ENCODE peak calls at places on chromosomes 5 and 9, in eight cellular contexts. One of them, this sample, is unnamed. For H3K4me1, the result is how much of the 10 kb centered on the place peaks cover.

GRCh38 chr9:131669234-131670172 is 70.4 kb downstream of the RAPGEF1 start:
- DNase-seq in fibroblast of lung: no peak
- DNase-seq in CD4-positive, alpha-beta memory T cell: no peak
- DNase-seq in A549: no peak
- DNase-seq in CD8-positive, alpha-beta memory T cell: no peak
- DNase-seq in neuronal stem cell: no peak
- DNase-seq in aorta: no peak
- DNase-seq in HCT116: no peak
- DNase-seq in this sample: no peak

GRCh38 chr5:13946111-13946510 is 1.6 kb upstream of the DNAH5 start:
- DNase-seq in fibroblast of lung: peak
- DNase-seq in CD4-positive, alpha-beta memory T cell: no peak
- DNase-seq in A549: no peak
- DNase-seq in CD8-positive, alpha-beta memory T cell: no peak
- DNase-seq in neuronal stem cell: no peak
- DNase-seq in aorta: no peak
- DNase-seq in HCT116: no peak
- DNase-seq in this sample: no peak

GRCh38 chr9:37753489-37754190 is at the start of gene TRMT10B:
- DNase-seq in fibroblast of lung: peak
- DNase-seq in CD4-positive, alpha-beta memory T cell: peak
- DNase-seq in A549: peak
- DNase-seq in CD8-positive, alpha-beta memory T cell: peak
- DNase-seq in neuronal stem cell: peak
- DNase-seq in aorta: peak
- DNase-seq in HCT116: peak
- DNase-seq in this sample: peak

GRCh38 chr9:27634879-27635278 is 61.6 kb upstream of the C9orf72 start:
- DNase-seq in fibroblast of lung: no peak
- DNase-seq in CD4-positive, alpha-beta memory T cell: no peak
- DNase-seq in A549: no peak
- DNase-seq in CD8-positive, alpha-beta memory T cell: no peak
- DNase-seq in neuronal stem cell: no peak
- DNase-seq in aorta: no peak
- DNase-seq in HCT116: no peak
- DNase-seq in this sample: no peak

GRCh38 chr9:109238125-109238524 is 71.1 kb upstream of the FRRS1L start:
- DNase-seq in fibroblast of lung: no peak
- DNase-seq in CD4-positive, alpha-beta memory T cell: no peak
- DNase-seq in A549: no peak
- DNase-seq in CD8-positive, alpha-beta memory T cell: no peak
- DNase-seq in neuronal stem cell: no peak
- DNase-seq in aorta: no peak
- DNase-seq in HCT116: no peak
- DNase-seq in this sample: no peak

GRCh38 chr9:98410185-98410697 is 154.8 kb upstream of the TBC1D2 start:
- DNase-seq in fibroblast of lung: peak
- DNase-seq in CD4-positive, alpha-beta memory T cell: no peak
- DNase-seq in A549: no peak
- DNase-seq in CD8-positive, alpha-beta memory T cell: no peak
- DNase-seq in neuronal stem cell: peak
- DNase-seq in aorta: no peak
- DNase-seq in HCT116: no peak
- DNase-seq in this sample: no peak

GRCh38 chr5:165525268-165525667 is 2019.8 kb downstream of the MAT2B start:
- DNase-seq in fibroblast of lung: peak
- DNase-seq in CD4-positive, alpha-beta memory T cell: no peak
- DNase-seq in A549: no peak
- DNase-seq in CD8-positive, alpha-beta memory T cell: no peak
- DNase-seq in neuronal stem cell: no peak
- DNase-seq in aorta: no peak
- DNase-seq in HCT116: no peak
- DNase-seq in this sample: no peak

GRCh38 chr9:136328622-136329041 is 1.3 kb downstream of the GPSM1 start:
- DNase-seq in fibroblast of lung: peak
- DNase-seq in CD4-positive, alpha-beta memory T cell: peak
- DNase-seq in A549: no peak
- DNase-seq in CD8-positive, alpha-beta memory T cell: no peak
- DNase-seq in neuronal stem cell: no peak
- DNase-seq in aorta: no peak
- DNase-seq in HCT116: no peak
- DNase-seq in this sample: no peak

GRCh38 chr5:148957591-148958202 is 105.2 kb downstream of the SH3TC2 start:
- DNase-seq in fibroblast of lung: no peak
- DNase-seq in CD4-positive, alpha-beta memory T cell: peak
- DNase-seq in A549: peak
- DNase-seq in CD8-positive, alpha-beta memory T cell: peak
- DNase-seq in neuronal stem cell: peak
- DNase-seq in aorta: no peak
- DNase-seq in HCT116: no peak
- DNase-seq in this sample: no peak

GRCh38 chr5:39648539-39649200 is 223.9 kb upstream of the DAB2 start:
- DNase-seq in fibroblast of lung: peak
- DNase-seq in CD4-positive, alpha-beta memory T cell: no peak
- DNase-seq in A549: peak
- DNase-seq in CD8-positive, alpha-beta memory T cell: no peak
- DNase-seq in neuronal stem cell: no peak
- DNase-seq in aorta: no peak
- DNase-seq in HCT116: peak
- DNase-seq in this sample: no peak

GRCh38 chr5:72280655-72281069 is 39.4 kb downstream of the MRPS27 start:
- DNase-seq in fibroblast of lung: peak
- DNase-seq in CD4-positive, alpha-beta memory T cell: no peak
- DNase-seq in A549: peak
- DNase-seq in CD8-positive, alpha-beta memory T cell: no peak
- DNase-seq in neuronal stem cell: no peak
- DNase-seq in aorta: no peak
- DNase-seq in HCT116: peak
- DNase-seq in this sample: no peak

GRCh38 chr5:65721050-65721774 is 697 bp downstream of the SGTB start:
- DNase-seq in fibroblast of lung: peak
- DNase-seq in CD4-positive, alpha-beta memory T cell: peak
- DNase-seq in A549: peak
- DNase-seq in CD8-positive, alpha-beta memory T cell: peak
- DNase-seq in neuronal stem cell: peak
- DNase-seq in aorta: peak
- DNase-seq in HCT116: no peak
- DNase-seq in this sample: peak

GRCh38 chr5:151917931-151918330 is 6.7 kb downstream of the GLRA1 start:
- DNase-seq in fibroblast of lung: no peak
- DNase-seq in CD4-positive, alpha-beta memory T cell: no peak
- DNase-seq in A549: no peak
- DNase-seq in CD8-positive, alpha-beta memory T cell: no peak
- DNase-seq in neuronal stem cell: peak
- DNase-seq in aorta: no peak
- DNase-seq in HCT116: no peak
- DNase-seq in this sample: no peak

GRCh38 chr9:131815971-131816873 is 76.3 kb upstream of the RAPGEF1 start:
- DNase-seq in fibroblast of lung: no peak
- DNase-seq in CD4-positive, alpha-beta memory T cell: no peak
- DNase-seq in A549: peak
- DNase-seq in CD8-positive, alpha-beta memory T cell: no peak
- DNase-seq in neuronal stem cell: no peak
- DNase-seq in aorta: no peak
- DNase-seq in HCT116: no peak
- DNase-seq in this sample: no peak

GRCh38 chr9:21965401-21965951 is 28.7 kb downstream of the CDKN2A start:
- DNase-seq in fibroblast of lung: peak
- DNase-seq in CD4-positive, alpha-beta memory T cell: peak
- DNase-seq in A549: no peak
- DNase-seq in CD8-positive, alpha-beta memory T cell: no peak
- DNase-seq in neuronal stem cell: peak
- DNase-seq in aorta: peak
- DNase-seq in HCT116: no peak
- DNase-seq in this sample: peak

GRCh38 chr5:170273968-170274710 is 23.4 kb downstream of the LCP2 start:
- DNase-seq in fibroblast of lung: peak
- DNase-seq in CD4-positive, alpha-beta memory T cell: peak
- DNase-seq in A549: peak
- DNase-seq in CD8-positive, alpha-beta memory T cell: peak
- DNase-seq in neuronal stem cell: no peak
- DNase-seq in aorta: no peak
- DNase-seq in HCT116: peak
- DNase-seq in this sample: no peak

GRCh38 chr9:132003904-132004303 is 75.8 kb downstream of the MED27 start:
- DNase-seq in fibroblast of lung: no peak
- DNase-seq in CD4-positive, alpha-beta memory T cell: no peak
- DNase-seq in A549: no peak
- DNase-seq in CD8-positive, alpha-beta memory T cell: no peak
- DNase-seq in neuronal stem cell: no peak
- DNase-seq in aorta: no peak
- DNase-seq in HCT116: no peak
- DNase-seq in this sample: no peak

GRCh38 chr9:111615928-111616327 is 15.2 kb upstream of the DNAJC25 start:
- DNase-seq in fibroblast of lung: peak
- DNase-seq in CD4-positive, alpha-beta memory T cell: no peak
- DNase-seq in A549: no peak
- DNase-seq in CD8-positive, alpha-beta memory T cell: no peak
- DNase-seq in neuronal stem cell: no peak
- DNase-seq in aorta: no peak
- DNase-seq in HCT116: no peak
- DNase-seq in this sample: no peak

DNA sequence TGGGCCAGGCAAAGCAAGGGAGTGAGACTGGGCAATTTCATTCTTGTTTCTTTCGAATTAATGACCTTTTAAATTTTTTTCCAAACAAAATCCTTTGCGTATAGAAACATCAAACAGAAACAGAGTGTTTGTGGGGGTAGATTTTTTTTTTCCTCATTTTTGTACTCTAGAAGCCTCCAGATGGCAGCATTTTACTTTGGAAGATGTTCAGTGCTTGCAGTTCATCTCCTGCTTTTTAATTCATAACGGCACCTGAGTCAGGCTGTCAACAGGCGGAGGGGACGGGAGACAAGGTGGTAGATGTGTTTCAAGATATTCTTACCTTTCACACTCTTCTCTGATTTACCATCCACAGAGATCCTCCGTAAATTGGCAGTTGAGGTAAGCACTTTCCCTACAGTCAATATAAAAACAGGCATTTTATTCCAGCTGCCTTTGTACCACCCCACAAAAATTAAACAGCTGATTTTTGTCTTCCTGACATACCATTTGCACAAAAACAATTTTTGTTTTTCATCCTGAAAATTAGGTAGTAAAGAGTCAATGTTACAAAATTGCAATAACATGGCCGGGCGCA is 99.5 kb upstream of the FBXL17 start:
- DNase-seq in fibroblast of lung: peak
- DNase-seq in CD4-positive, alpha-beta memory T cell: no peak
- DNase-seq in A549: peak
- DNase-seq in CD8-positive, alpha-beta memory T cell: no peak
- DNase-seq in neuronal stem cell: peak
- DNase-seq in aorta: no peak
- DNase-seq in HCT116: peak
- DNase-seq in this sample: no peak
- H3K4me3 ChIP-seq in fibroblast of lung: no peak
- H3K4me3 ChIP-seq in CD4-positive, alpha-beta memory T cell: no peak
- H3K4me3 ChIP-seq in A549: no peak
- H3K4me3 ChIP-seq in CD8-positive, alpha-beta memory T cell: no peak
- H3K4me3 ChIP-seq in neuronal stem cell: no peak
- H3K4me3 ChIP-seq in aorta: no peak
- H3K4me3 ChIP-seq in HCT116: no peak
- H3K4me3 ChIP-seq in this sample: no peak

GRCh38 chr9:133580416-133580738 is 28.8 kb downstream of the FAM163B start:
- DNase-seq in fibroblast of lung: no peak
- DNase-seq in CD4-positive, alpha-beta memory T cell: no peak
- DNase-seq in A549: no peak
- DNase-seq in CD8-positive, alpha-beta memory T cell: no peak
- DNase-seq in neuronal stem cell: no peak
- DNase-seq in aorta: no peak
- DNase-seq in HCT116: no peak
- DNase-seq in this sample: no peak
- H3K4me1 ChIP-seq in fibroblast of lung: under half
- H3K4me1 ChIP-seq in CD4-positive, alpha-beta memory T cell: under half
- H3K4me1 ChIP-seq in A549: under half
- H3K4me1 ChIP-seq in CD8-positive, alpha-beta memory T cell: under half
- H3K4me1 ChIP-seq in neuronal stem cell: under half
- H3K4me1 ChIP-seq in aorta: under half
- H3K4me1 ChIP-seq in HCT116: under half
- H3K4me1 ChIP-seq in this sample: under half

GRCh38 chr9:70260606-70261005 is 1.8 kb downstream of the SMC5 start:
- DNase-seq in fibroblast of lung: no peak
- DNase-seq in CD4-positive, alpha-beta memory T cell: no peak
- DNase-seq in A549: no peak
- DNase-seq in CD8-positive, alpha-beta memory T cell: no peak
- DNase-seq in neuronal stem cell: no peak
- DNase-seq in aorta: no peak
- DNase-seq in HCT116: no peak
- DNase-seq in this sample: no peak
- H3K4me3 ChIP-seq in fibroblast of lung: peak
- H3K4me3 ChIP-seq in CD4-positive, alpha-beta memory T cell: peak
- H3K4me3 ChIP-seq in A549: peak
- H3K4me3 ChIP-seq in CD8-positive, alpha-beta memory T cell: peak
- H3K4me3 ChIP-seq in neuronal stem cell: peak
- H3K4me3 ChIP-seq in aorta: no peak
- H3K4me3 ChIP-seq in HCT116: no peak
- H3K4me3 ChIP-seq in this sample: peak

DNA sequence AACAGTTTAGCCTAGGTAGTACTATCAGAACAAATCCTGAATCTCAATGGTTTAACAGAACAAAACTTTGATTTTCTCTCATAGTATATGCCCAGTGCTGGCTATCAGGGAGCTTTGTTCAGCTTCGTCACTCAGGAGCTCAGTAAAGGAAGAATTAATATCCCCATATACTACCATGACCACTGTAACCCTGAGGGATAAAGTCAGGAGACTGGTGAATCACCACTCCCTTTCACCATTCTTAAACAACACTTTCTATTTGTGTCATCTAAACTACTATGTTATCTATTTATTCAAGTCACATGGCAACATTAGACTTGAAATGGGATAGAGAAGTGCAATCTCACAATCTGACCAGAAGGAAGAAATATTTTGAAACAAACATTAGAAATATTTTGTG is 522.6 kb upstream of the COX7C start:
- DNase-seq in fibroblast of lung: no peak
- DNase-seq in CD4-positive, alpha-beta memory T cell: no peak
- DNase-seq in A549: no peak
- DNase-seq in CD8-positive, alpha-beta memory T cell: no peak
- DNase-seq in neuronal stem cell: no peak
- DNase-seq in aorta: no peak
- DNase-seq in HCT116: no peak
- DNase-seq in this sample: no peak
- H3K4me1 ChIP-seq in fibroblast of lung: under half
- H3K4me1 ChIP-seq in CD4-positive, alpha-beta memory T cell: under half
- H3K4me1 ChIP-seq in A549: under half
- H3K4me1 ChIP-seq in CD8-positive, alpha-beta memory T cell: under half
- H3K4me1 ChIP-seq in neuronal stem cell: under half
- H3K4me1 ChIP-seq in aorta: under half
- H3K4me1 ChIP-seq in HCT116: under half
- H3K4me1 ChIP-seq in this sample: under half

DNA sequence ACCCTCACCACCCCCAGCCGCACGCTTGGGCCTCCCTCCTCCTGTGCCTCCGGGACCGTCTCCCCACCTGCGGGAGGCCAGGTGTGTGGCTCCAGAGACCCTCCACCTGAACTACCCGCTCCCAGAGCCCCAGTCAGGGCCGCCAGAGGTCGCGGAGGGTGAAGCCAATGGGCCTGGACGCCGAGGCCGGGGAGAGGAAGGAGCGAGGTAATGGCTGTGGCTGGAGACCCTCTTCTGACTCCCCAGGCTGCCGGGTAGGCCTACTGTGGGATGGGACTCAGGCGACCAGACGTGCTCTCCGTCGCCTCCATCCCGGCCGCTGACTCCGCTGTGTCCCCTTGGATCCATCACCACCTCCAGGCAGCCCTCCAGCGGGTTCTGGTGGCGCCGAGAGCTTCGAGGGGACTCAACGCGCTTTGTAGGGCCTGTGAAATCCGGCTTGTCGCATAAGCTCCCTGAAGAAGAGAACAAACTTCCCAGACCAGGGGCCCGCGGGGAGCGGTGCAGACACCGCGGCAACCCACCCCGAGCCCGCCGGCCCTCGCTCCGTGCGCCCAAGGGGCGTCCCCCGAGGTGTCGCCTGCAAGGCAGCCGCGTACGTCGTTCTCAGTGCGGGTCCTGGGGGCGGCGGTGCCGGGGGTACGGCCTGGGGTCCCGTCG is 12.6 kb downstream of the IRX2 start:
- DNase-seq in fibroblast of lung: no peak
- DNase-seq in CD4-positive, alpha-beta memory T cell: no peak
- DNase-seq in A549: no peak
- DNase-seq in CD8-positive, alpha-beta memory T cell: no peak
- DNase-seq in neuronal stem cell: no peak
- DNase-seq in aorta: no peak
- DNase-seq in HCT116: no peak
- DNase-seq in this sample: no peak
- H3K4me3 ChIP-seq in fibroblast of lung: no peak
- H3K4me3 ChIP-seq in CD4-positive, alpha-beta memory T cell: no peak
- H3K4me3 ChIP-seq in A549: peak
- H3K4me3 ChIP-seq in CD8-positive, alpha-beta memory T cell: no peak
- H3K4me3 ChIP-seq in neuronal stem cell: no peak
- H3K4me3 ChIP-seq in aorta: no peak
- H3K4me3 ChIP-seq in HCT116: no peak
- H3K4me3 ChIP-seq in this sample: peak

This sample was measured in right lobe of liver.